ENCODE peak calls at places on chromosomes 13 and 19, in ten cellular contexts. H is renal cortical epithelial cell; N is mesendoderm; R is KBM-7; X is tibial artery; C is stimulated activated CD8-positive, alpha-beta memory T cell treated with anti-CD3 and anti-CD28 coated beads, Interleukin-4, amount 100 ng/mL, for 4 hours; U is 8988T; D is activated T-helper 1 cell treated with Interleukin-2 at 50 U/mL for 16 hours; T is NCI-H2081; Y is WTC11. Z is an unnamed sample.

GRCh38 chr19:45514376-45515051 is 7.2 kb downstream of the VASP start:
- DNase-seq in X (no peak), T (no peak), H (peak), R (no peak), Y (no peak), D (no peak), U (no peak), N (no peak), C (no peak), Z (no peak)

GRCh38 chr19:7492142-7493055 is 3.6 kb upstream of the PEX11G start:
- DNase-seq in Y (no peak), X (no peak), N (no peak), R (peak), D (no peak), T (no peak), U (no peak), H (no peak), C (no peak), Z (no peak)

GRCh38 chr19:54189668-54190502 is 505 bp upstream of the MBOAT7 start:
- DNase-seq in R (peak), X (peak), T (peak), C (peak), U (peak), H (peak), N (peak), Y (peak), D (peak), Z (peak)

GRCh38 chr13:95137096-95137495 is 164.2 kb downstream of the ABCC4 start:
- DNase-seq in H (peak), N (no peak), U (no peak), T (no peak), R (no peak), X (no peak), Y (no peak), C (no peak), D (no peak), Z (no peak)

GRCh38 chr19:13843104-13843921 is 33.6 kb upstream of the NANOS3 start:
- DNase-seq in X (no peak), R (no peak), H (peak), N (peak), T (no peak), Y (peak), C (no peak), D (no peak), U (peak), Z (peak)

GRCh38 chr19:42846597-42846996 is 32.9 kb downstream of the PSG1 start:
- DNase-seq in Y (no peak), R (no peak), T (no peak), X (no peak), D (no peak), U (no peak), H (no peak), C (no peak), N (no peak), Z (no peak)

GRCh38 chr19:29365836-29366417 is 153.0 kb upstream of the UQCRFS1 start:
- DNase-seq in C (no peak), Y (no peak), T (no peak), N (no peak), D (no peak), R (no peak), H (no peak), X (no peak), U (no peak), Z (no peak)

GRCh38 chr19:28956971-28957370 is 256.0 kb downstream of the UQCRFS1 start:
- DNase-seq in N (no peak), R (no peak), U (no peak), D (no peak), Y (no peak), H (peak), X (no peak), T (no peak), C (no peak), Z (no peak)

GRCh38 chr13:84902243-84902642 is 897.0 kb downstream of the SLITRK6 start:
- DNase-seq in Y (no peak), N (no peak), D (no peak), C (no peak), H (no peak), T (no peak), U (no peak), R (no peak), X (no peak), Z (no peak)

GRCh38 chr19:6229216-6229913 is 50.4 kb downstream of the MLLT1 start:
- DNase-seq in X (no peak), Y (no peak), T (no peak), C (no peak), H (no peak), R (no peak), U (no peak), D (no peak), N (no peak), Z (no peak)

GRCh38 chr19:55322495-55322894 is 2.6 kb downstream of the TMEM150B start:
- DNase-seq in C (no peak), X (no peak), D (no peak), T (no peak), Y (no peak), N (no peak), R (no peak), H (no peak), U (no peak), Z (no peak)

GRCh38 chr13:112606125-112607001 is 18.4 kb upstream of the TUBGCP3 start:
- DNase-seq in C (peak), D (peak), R (peak), H (peak), Y (peak), N (peak), X (peak), U (peak), T (peak), Z (peak)

GRCh38 chr13:75869981-75870380 is 233.9 kb downstream of the LMO7 start:
- DNase-seq in D (no peak), C (no peak), X (no peak), H (no peak), T (no peak), Y (no peak), N (no peak), U (no peak), R (no peak), Z (no peak)

GRCh38 chr19:44757057-44757734 is 8.7 kb downstream of the BCL3 start:
- DNase-seq in X (peak), D (no peak), H (no peak), R (no peak), T (no peak), N (no peak), C (no peak), Y (peak), U (no peak), Z (peak)

GRCh38 chr19:8302357-8302691 is 5.8 kb downstream of the CD320 start:
- DNase-seq in U (no peak), X (no peak), Y (peak), C (no peak), N (no peak), R (no peak), T (no peak), H (no peak), D (no peak), Z (peak)

GRCh38 chr13:58018865-58019264 is 387.3 kb downstream of the PCDH17 start:
- DNase-seq in X (no peak), N (no peak), T (peak), C (no peak), Y (no peak), U (no peak), D (no peak), H (no peak), R (no peak), Z (no peak)

GRCh38 chr13:112953591-112954487 is 15.2 kb upstream of the MCF2L start:
- DNase-seq in D (no peak), Y (no peak), X (no peak), H (no peak), C (no peak), N (no peak), R (no peak), U (no peak), T (no peak), Z (peak)